ENCODE peak calls at places on chromosomes 1 and 21, in six cellular contexts. One of them, this sample, is unnamed.

GRCh38 chr1:171877711-171878110 is 36.4 kb downstream of the DNM3 start:
- DNase-seq in uterus: no peak
- DNase-seq in HepG2: no peak
- DNase-seq in LNCaP clone FGC: no peak
- DNase-seq in fibroblast of villous mesenchyme: no peak
- DNase-seq in fibroblast of lung: peak; percentile 73
- DNase-seq in this sample: no peak

GRCh38 chr1:30417001-30417700 is 306.2 kb downstream of the MATN1 start:
- DNase-seq in uterus: peak; percentile 7
- DNase-seq in HepG2: no peak
- DNase-seq in LNCaP clone FGC: no peak
- DNase-seq in fibroblast of villous mesenchyme: no peak
- DNase-seq in fibroblast of lung: no peak
- DNase-seq in this sample: no peak

GRCh38 chr1:34829250-34829649 is 30.3 kb downstream of the SMIM12 start:
- DNase-seq in uterus: no peak
- DNase-seq in HepG2: no peak
- DNase-seq in LNCaP clone FGC: no peak
- DNase-seq in fibroblast of villous mesenchyme: no peak
- DNase-seq in fibroblast of lung: peak; percentile 66
- DNase-seq in this sample: no peak

GRCh38 chr1:44377925-44378784 is 23.1 kb upstream of the ERI3 start:
- DNase-seq in uterus: peak; percentile 27
- DNase-seq in HepG2: peak; percentile 67
- DNase-seq in LNCaP clone FGC: no peak
- DNase-seq in fibroblast of villous mesenchyme: peak; percentile 59
- DNase-seq in fibroblast of lung: peak; percentile 37
- DNase-seq in this sample: peak; percentile 38

GRCh38 chr1:30757196-30757949 is at the start of gene LAPTM5:
- DNase-seq in uterus: no peak
- DNase-seq in HepG2: no peak
- DNase-seq in LNCaP clone FGC: no peak
- DNase-seq in fibroblast of villous mesenchyme: peak; percentile 41
- DNase-seq in fibroblast of lung: peak; percentile 61
- DNase-seq in this sample: peak; percentile 43

GRCh38 chr1:96722161-96722908 is 751 bp downstream of the PTBP2 start:
- DNase-seq in uterus: peak; percentile 62
- DNase-seq in HepG2: peak; percentile 7
- DNase-seq in LNCaP clone FGC: no peak
- DNase-seq in fibroblast of villous mesenchyme: peak; percentile 45
- DNase-seq in fibroblast of lung: peak; percentile 86
- DNase-seq in this sample: peak; percentile 16

GRCh38 chr1:230863449-230863848 is 4.9 kb downstream of the C1orf198 start:
- DNase-seq in uterus: no peak
- DNase-seq in HepG2: no peak
- DNase-seq in LNCaP clone FGC: peak; percentile 93
- DNase-seq in fibroblast of villous mesenchyme: no peak
- DNase-seq in fibroblast of lung: no peak
- DNase-seq in this sample: no peak

GRCh38 chr21:37921091-37921490 is 4.8 kb upstream of the KCNJ6 start:
- DNase-seq in uterus: no peak
- DNase-seq in HepG2: no peak
- DNase-seq in LNCaP clone FGC: no peak
- DNase-seq in fibroblast of villous mesenchyme: no peak
- DNase-seq in fibroblast of lung: peak; percentile 33
- DNase-seq in this sample: peak; percentile 5

GRCh38 chr1:41811051-41811795 is 107.5 kb downstream of the HIVEP3 start:
- DNase-seq in uterus: no peak
- DNase-seq in HepG2: no peak
- DNase-seq in LNCaP clone FGC: no peak
- DNase-seq in fibroblast of villous mesenchyme: peak; percentile 65
- DNase-seq in fibroblast of lung: peak; percentile 70
- DNase-seq in this sample: peak; percentile 27

GRCh38 chr21:26966360-26966977 is 419 bp downstream of the ADAMTS5 start:
- DNase-seq in uterus: peak; percentile 42
- DNase-seq in HepG2: no peak
- DNase-seq in LNCaP clone FGC: no peak
- DNase-seq in fibroblast of villous mesenchyme: peak; percentile 31
- DNase-seq in fibroblast of lung: peak; percentile 19
- DNase-seq in this sample: no peak

GRCh38 chr1:21295059-21295401 is 4.8 kb upstream of the ECE1 start:
- DNase-seq in uterus: no peak
- DNase-seq in HepG2: no peak
- DNase-seq in LNCaP clone FGC: no peak
- DNase-seq in fibroblast of villous mesenchyme: peak; percentile 58
- DNase-seq in fibroblast of lung: peak; percentile 74
- DNase-seq in this sample: no peak

GRCh38 chr1:215911406-215911968 is 344.4 kb downstream of the KCTD3 start:
- DNase-seq in uterus: no peak
- DNase-seq in HepG2: no peak
- DNase-seq in LNCaP clone FGC: no peak
- DNase-seq in fibroblast of villous mesenchyme: no peak
- DNase-seq in fibroblast of lung: peak; percentile 23
- DNase-seq in this sample: peak; percentile 71
- TF ChIP-seq CTCF in uterus: no peak
- TF ChIP-seq CTCF in HepG2: no peak
- TF ChIP-seq CTCF in LNCaP clone FGC: no peak
- TF ChIP-seq CTCF in fibroblast of villous mesenchyme: no peak
- TF ChIP-seq CTCF in fibroblast of lung: no peak
- TF ChIP-seq CTCF in this sample: peak; percentile 76

GRCh38 chr1:8889103-8889846 is 10.8 kb upstream of the ENO1 start:
- DNase-seq in uterus: no peak
- DNase-seq in HepG2: no peak
- DNase-seq in LNCaP clone FGC: no peak
- DNase-seq in fibroblast of villous mesenchyme: no peak
- DNase-seq in fibroblast of lung: no peak
- DNase-seq in this sample: no peak
- TF ChIP-seq CTCF in uterus: no peak
- TF ChIP-seq CTCF in HepG2: peak; percentile 36
- TF ChIP-seq CTCF in LNCaP clone FGC: no peak
- TF ChIP-seq CTCF in fibroblast of villous mesenchyme: no peak
- TF ChIP-seq CTCF in fibroblast of lung: no peak
- TF ChIP-seq CTCF in this sample: no peak

DNA sequence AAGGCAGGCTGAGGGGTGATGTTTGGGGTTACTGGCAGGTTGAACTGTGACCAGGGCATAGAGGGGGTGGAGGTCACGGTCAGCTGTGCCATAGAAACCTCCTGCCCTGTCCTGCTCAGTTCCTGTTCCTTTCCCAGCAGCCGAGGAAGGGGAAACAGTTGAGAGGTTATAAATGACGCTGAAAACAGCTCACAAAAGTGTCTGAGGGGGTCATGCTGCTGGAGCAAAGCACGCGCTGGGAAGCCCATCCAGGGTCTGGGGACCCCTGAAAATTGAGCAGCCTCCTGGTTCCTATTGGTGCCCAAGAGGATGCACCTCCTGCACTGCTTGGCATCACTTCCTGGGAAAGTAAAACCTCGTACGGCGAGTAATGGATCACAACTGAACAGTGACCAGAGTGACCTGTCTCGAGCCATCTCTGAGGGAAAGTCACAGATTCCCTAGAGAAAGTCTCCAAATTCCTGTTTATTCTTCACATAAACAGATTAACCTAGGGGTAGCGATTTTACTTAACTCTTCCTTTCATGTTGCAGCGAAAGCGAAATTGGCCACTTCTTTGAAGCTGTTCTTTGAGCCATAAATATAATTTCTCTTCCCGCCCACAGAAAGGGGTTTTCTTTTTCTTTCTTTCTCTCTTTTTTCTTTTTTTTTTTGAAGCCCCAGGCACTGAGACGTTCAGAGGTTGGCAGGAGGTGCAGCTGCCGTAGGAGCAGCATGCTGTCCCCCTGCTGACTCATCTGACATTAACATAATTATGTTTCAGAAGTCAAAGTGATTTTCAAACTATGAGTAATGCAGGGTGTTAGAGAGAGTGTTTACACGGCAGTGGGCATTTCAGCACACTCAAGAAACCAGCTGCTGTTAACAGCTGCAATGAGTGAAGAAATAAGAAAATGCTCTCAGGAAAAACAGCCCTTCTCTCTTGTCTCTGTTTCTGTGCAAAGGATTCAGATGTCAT is 41.8 kb upstream of the ATF3 start:
- DNase-seq in uterus: peak; percentile 53
- DNase-seq in HepG2: peak; percentile 14
- DNase-seq in LNCaP clone FGC: no peak
- DNase-seq in fibroblast of villous mesenchyme: peak; percentile 90
- DNase-seq in fibroblast of lung: peak; percentile 83
- DNase-seq in this sample: peak; percentile 65
- TF ChIP-seq CTCF in uterus: no peak
- TF ChIP-seq CTCF in HepG2: no peak
- TF ChIP-seq CTCF in LNCaP clone FGC: no peak
- TF ChIP-seq CTCF in fibroblast of villous mesenchyme: no peak
- TF ChIP-seq CTCF in fibroblast of lung: no peak
- TF ChIP-seq CTCF in this sample: peak; percentile 8

DNA sequence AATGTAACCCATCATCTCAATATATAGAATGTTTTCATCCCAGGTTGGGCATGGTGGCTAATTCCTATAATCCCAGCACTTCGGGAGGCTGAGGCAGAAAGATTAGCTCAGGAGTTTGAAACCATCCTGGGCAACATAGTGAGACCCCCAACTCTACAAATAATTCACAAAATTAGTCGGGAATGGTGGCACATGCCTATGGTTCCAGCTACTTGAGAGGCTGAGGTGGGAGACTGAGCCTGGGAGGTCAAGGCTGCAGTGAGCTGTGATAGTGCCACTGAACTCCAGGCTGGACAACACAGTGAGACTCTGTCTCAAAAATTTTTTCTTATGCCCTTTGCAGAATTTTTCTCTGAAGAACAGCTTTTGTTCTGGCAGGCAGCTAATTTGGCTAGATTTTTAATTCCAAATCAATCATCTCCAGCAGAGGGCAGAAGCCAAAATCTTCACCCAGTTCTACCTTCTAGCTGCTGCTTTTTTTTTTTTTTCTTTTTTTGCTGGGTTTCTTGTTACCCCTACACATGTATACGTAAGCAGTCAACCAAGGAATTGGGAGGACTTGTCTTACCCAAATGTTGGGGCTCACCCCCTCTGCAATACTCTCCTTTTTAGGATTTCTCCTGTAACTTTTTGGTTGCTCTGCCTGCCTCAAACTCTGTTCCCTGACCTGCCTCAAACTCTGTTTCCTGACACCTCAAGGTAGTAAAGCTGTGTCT is 2.7 kb upstream of the RAD54L start:
- DNase-seq in uterus: no peak
- DNase-seq in HepG2: no peak
- DNase-seq in LNCaP clone FGC: no peak
- DNase-seq in fibroblast of villous mesenchyme: peak; percentile 19
- DNase-seq in fibroblast of lung: peak; percentile 6
- DNase-seq in this sample: peak; percentile 39
- TF ChIP-seq CTCF in uterus: no peak
- TF ChIP-seq CTCF in HepG2: peak; percentile 7
- TF ChIP-seq CTCF in LNCaP clone FGC: peak; percentile 52
- TF ChIP-seq CTCF in fibroblast of villous mesenchyme: peak; percentile 39
- TF ChIP-seq CTCF in fibroblast of lung: peak; percentile 14
- TF ChIP-seq CTCF in this sample: peak; percentile 75

GRCh38 chr1:216670118-216670870 is 52.9 kb downstream of the ESRRG start:
- DNase-seq in uterus: no peak
- DNase-seq in HepG2: peak; percentile 2
- DNase-seq in LNCaP clone FGC: no peak
- DNase-seq in fibroblast of villous mesenchyme: peak; percentile 26
- DNase-seq in fibroblast of lung: peak; percentile 0
- DNase-seq in this sample: no peak
- TF ChIP-seq CTCF in uterus: no peak
- TF ChIP-seq CTCF in HepG2: no peak
- TF ChIP-seq CTCF in LNCaP clone FGC: no peak
- TF ChIP-seq CTCF in fibroblast of villous mesenchyme: no peak
- TF ChIP-seq CTCF in fibroblast of lung: no peak
- TF ChIP-seq CTCF in this sample: no peak

GRCh38 chr1:39632491-39633417 is 6.7 kb downstream of the HEYL start:
- DNase-seq in uterus: peak; percentile 75
- DNase-seq in HepG2: no peak
- DNase-seq in LNCaP clone FGC: no peak
- DNase-seq in fibroblast of villous mesenchyme: peak; percentile 86
- DNase-seq in fibroblast of lung: peak; percentile 57
- DNase-seq in this sample: no peak

GRCh38 chr1:39637301-39637700 is 2.1 kb downstream of the HEYL start:
- DNase-seq in uterus: no peak
- DNase-seq in HepG2: no peak
- DNase-seq in LNCaP clone FGC: no peak
- DNase-seq in fibroblast of villous mesenchyme: no peak
- DNase-seq in fibroblast of lung: no peak
- DNase-seq in this sample: no peak

GRCh38 chr1:39635205-39635870 is 4.1 kb downstream of the HEYL start:
- DNase-seq in uterus: no peak
- DNase-seq in HepG2: no peak
- DNase-seq in LNCaP clone FGC: no peak
- DNase-seq in fibroblast of villous mesenchyme: peak; percentile 78
- DNase-seq in fibroblast of lung: no peak
- DNase-seq in this sample: no peak

GRCh38 chr1:39633422-39633821 is 6.0 kb downstream of the HEYL start:
- DNase-seq in uterus: no peak
- DNase-seq in HepG2: no peak
- DNase-seq in LNCaP clone FGC: no peak
- DNase-seq in fibroblast of villous mesenchyme: no peak
- DNase-seq in fibroblast of lung: no peak
- DNase-seq in this sample: no peak

GRCh38 chr1:39635871-39636210 is 3.6 kb downstream of the HEYL start:
- DNase-seq in uterus: no peak
- DNase-seq in HepG2: no peak
- DNase-seq in LNCaP clone FGC: no peak
- DNase-seq in fibroblast of villous mesenchyme: no peak
- DNase-seq in fibroblast of lung: no peak
- DNase-seq in this sample: no peak
- TF ChIP-seq CTCF in uterus: no peak
- TF ChIP-seq CTCF in HepG2: no peak
- TF ChIP-seq CTCF in LNCaP clone FGC: no peak
- TF ChIP-seq CTCF in fibroblast of villous mesenchyme: no peak
- TF ChIP-seq CTCF in fibroblast of lung: no peak
- TF ChIP-seq CTCF in this sample: no peak

GRCh38 chr1:212261361-212261929 is 23.8 kb upstream of the PPP2R5A start:
- DNase-seq in uterus: no peak
- DNase-seq in HepG2: no peak
- DNase-seq in LNCaP clone FGC: no peak
- DNase-seq in fibroblast of villous mesenchyme: no peak
- DNase-seq in fibroblast of lung: no peak
- DNase-seq in this sample: no peak
- TF ChIP-seq CTCF in uterus: no peak
- TF ChIP-seq CTCF in HepG2: no peak
- TF ChIP-seq CTCF in LNCaP clone FGC: no peak
- TF ChIP-seq CTCF in fibroblast of villous mesenchyme: no peak
- TF ChIP-seq CTCF in fibroblast of lung: no peak
- TF ChIP-seq CTCF in this sample: peak; percentile 14

GRCh38 chr1:81562934-81563333 is 237.8 kb upstream of the ADGRL2 start:
- DNase-seq in uterus: no peak
- DNase-seq in HepG2: no peak
- DNase-seq in LNCaP clone FGC: no peak
- DNase-seq in fibroblast of villous mesenchyme: no peak
- DNase-seq in fibroblast of lung: no peak
- DNase-seq in this sample: no peak
- TF ChIP-seq CTCF in uterus: no peak
- TF ChIP-seq CTCF in HepG2: no peak
- TF ChIP-seq CTCF in LNCaP clone FGC: no peak
- TF ChIP-seq CTCF in fibroblast of villous mesenchyme: no peak
- TF ChIP-seq CTCF in fibroblast of lung: no peak
- TF ChIP-seq CTCF in this sample: no peak

This sample was measured in HFFc6.